ENCODE peak calls at places on chromosomes 2 and 18, in four cellular contexts. B is dorsolateral prefrontal cortex, C is GM23338, P is adrenal gland. O is an unnamed sample. For H3K27me3, the result is how much of the 10 kb centered on the place peaks cover.

GRCh38 chr2:95268208-95269035 is 5.8 kb upstream of the PROM2 start:
- DNase-seq in B (peak), C (no peak), P (no peak), O (no peak)

GRCh38 chr18:6279308-6279707 is 135.4 kb downstream of the L3MBTL4 start:
- DNase-seq in B (no peak), C (no peak), P (no peak), O (no peak)

GRCh38 chr2:69253893-69254292 is 133.1 kb downstream of the GFPT1 start:
- DNase-seq in B (no peak), C (no peak), P (peak), O (no peak)

GRCh38 chr2:76169289-76169688 is 458.6 kb upstream of the GCFC2 start:
- DNase-seq in B (no peak), C (no peak), P (no peak), O (no peak)

GRCh38 chr2:168530980-168531379 is 74.9 kb downstream of the CERS6 start:
- DNase-seq in B (no peak), C (no peak), P (no peak), O (no peak)

GRCh38 chr2:233464056-233464455 is 102.5 kb downstream of the USP40 start:
- DNase-seq in B (no peak), C (no peak), P (no peak), O (no peak)

GRCh38 chr2:119301413-119301812 is 65.2 kb downstream of the C2orf76 start:
- DNase-seq in B (no peak), C (no peak), P (no peak), O (no peak)

GRCh38 chr2:222423632-222424280 is 587 bp upstream of the SGPP2 start:
- DNase-seq in B (no peak), C (peak), P (no peak), O (no peak)

GRCh38 chr18:43847164-43848091 is 570.1 kb upstream of the SYT4 start:
- DNase-seq in B (no peak), C (peak), P (no peak), O (no peak)
- H3K4me3 ChIP-seq in B (no peak), C (no peak), P (no peak), O (no peak)

GRCh38 chr2:10922307-10923006 is 10.7 kb downstream of the KCNF1 start:
- DNase-seq in B (no peak), C (peak), P (no peak), O (no peak)
- H3K27me3 ChIP-seq in B (under half), C (under half), P (under half), O (under half)

DNA sequence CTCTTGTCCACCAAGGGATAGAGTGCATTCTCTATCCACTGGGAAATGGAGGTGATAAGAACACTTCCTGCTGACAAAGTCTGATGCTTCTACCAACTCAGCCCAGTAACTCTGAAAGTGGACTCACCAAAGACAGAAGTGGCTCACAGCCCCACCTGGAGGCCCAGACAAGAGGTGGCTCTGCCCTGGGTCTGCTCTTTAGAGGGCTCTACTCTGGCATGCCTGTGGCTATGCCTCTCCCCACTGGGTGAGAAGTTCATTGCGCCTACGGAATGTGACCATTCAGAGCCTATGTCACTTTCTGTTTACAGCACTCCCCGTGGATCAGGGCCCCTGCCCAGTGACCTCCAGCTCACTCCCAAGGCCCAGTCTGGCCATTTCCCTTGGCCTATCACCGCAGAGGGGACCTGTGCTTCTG is 13.5 kb upstream of the XDH start:
- DNase-seq in B (no peak), C (peak), P (no peak), O (peak)
- TF ChIP-seq CTCF in B (no peak), C (peak), P (no peak), O (peak)

GRCh38 chr2:133503323-133503722 is 64.9 kb downstream of the NCKAP5 start:
- DNase-seq in B (no peak), C (no peak), P (no peak), O (no peak)
- H3K4me3 ChIP-seq in B (no peak), C (no peak), P (no peak), O (no peak)

GRCh38 chr2:64992990-64993389 is 3.8 kb downstream of the SLC1A4 start:
- DNase-seq in B (no peak), C (no peak), P (no peak), O (no peak)
- H3K27me3 ChIP-seq in B (under half), C (under half), P (under half), O (under half)

O was measured in WERI-Rb-1.